ENCODE peak calls at places on chromosomes 4 and X, in four cellular contexts. S is transverse colon, F is tibial nerve, H is uterus. K is an unnamed sample.

GRCh38 chr4:81600511-81601269 is 129.0 kb upstream of the RASGEF1B start:
- DNase-seq in S (peak; percentile 14), F (no peak), H (peak; percentile 62), K (no peak)

GRCh38 chrX:34972206-34972605 is 29.6 kb downstream of the FAM47B start:
- DNase-seq in S (no peak), F (no peak), H (no peak), K (no peak)

GRCh38 chr4:182478475-182478874 is 235.3 kb downstream of the TENM3 start:
- DNase-seq in S (no peak), F (no peak), H (no peak), K (no peak)

GRCh38 chr4:34619531-34620109 is 1624.7 kb downstream of the ARAP2 start:
- DNase-seq in S (no peak), F (no peak), H (no peak), K (no peak)

GRCh38 chrX:41692162-41692749 is 3.5 kb downstream of the GPR34 start:
- DNase-seq in S (no peak), F (no peak), H (no peak), K (no peak)

GRCh38 chr4:130125468-130125867 is 1029.5 kb downstream of the C4orf33 start:
- DNase-seq in S (no peak), F (no peak), H (no peak), K (no peak)

GRCh38 chr4:53510316-53510715 is 81.0 kb downstream of the LNX1 start:
- DNase-seq in S (no peak), F (no peak), H (no peak), K (no peak)

GRCh38 chr4:113255628-113256027 is 206.2 kb downstream of the ANK2 start:
- DNase-seq in S (no peak), F (no peak), H (no peak), K (no peak)

GRCh38 chr4:186726440-186727148 is 2.9 kb upstream of the FAT1 start:
- DNase-seq in S (peak; percentile 88), F (peak; percentile 52), H (peak; percentile 70), K (no peak)
- TF ChIP-seq POLR2A in S (peak; percentile 96), F (peak; percentile 86), H (peak; percentile 63), K (no peak)

GRCh38 chrX:131083510-131084142 is 25.5 kb downstream of the ARHGAP36 start:
- DNase-seq in S (no peak), F (no peak), H (no peak), K (peak; percentile 58)
- H3K4me3 ChIP-seq in S (no peak overlapping the region), F (no peak overlapping the region), H (no peak overlapping the region), K (no peak overlapping the region)

DNA sequence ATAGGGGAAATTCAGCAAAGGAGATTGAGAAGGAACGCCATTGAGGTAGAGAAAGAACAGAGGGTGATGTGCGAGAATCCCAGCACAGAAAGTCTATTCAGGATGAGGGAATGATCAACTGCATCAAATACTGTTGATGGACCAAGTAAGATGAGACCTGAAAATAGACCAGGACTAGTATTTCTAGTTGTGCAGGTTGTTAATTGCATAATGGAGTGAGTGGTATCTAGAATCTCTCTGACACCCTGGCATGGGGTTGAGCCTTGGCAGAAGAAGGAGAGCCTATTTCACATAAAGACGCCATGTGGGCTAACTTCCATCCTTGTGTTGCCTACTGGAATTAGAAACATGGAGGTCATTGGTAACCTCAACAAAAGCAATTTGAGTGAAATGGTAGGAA is 135.6 kb downstream of the TMEM164 start:
- DNase-seq in S (no peak), F (no peak), H (no peak), K (no peak)
- H3K27me3 ChIP-seq in S (no peaks in the 10 kb centered on the region), F (peaks cover 12% of the 10 kb centered on the region), H (no peaks in the 10 kb centered on the region), K (no peaks in the 10 kb centered on the region)

DNA sequence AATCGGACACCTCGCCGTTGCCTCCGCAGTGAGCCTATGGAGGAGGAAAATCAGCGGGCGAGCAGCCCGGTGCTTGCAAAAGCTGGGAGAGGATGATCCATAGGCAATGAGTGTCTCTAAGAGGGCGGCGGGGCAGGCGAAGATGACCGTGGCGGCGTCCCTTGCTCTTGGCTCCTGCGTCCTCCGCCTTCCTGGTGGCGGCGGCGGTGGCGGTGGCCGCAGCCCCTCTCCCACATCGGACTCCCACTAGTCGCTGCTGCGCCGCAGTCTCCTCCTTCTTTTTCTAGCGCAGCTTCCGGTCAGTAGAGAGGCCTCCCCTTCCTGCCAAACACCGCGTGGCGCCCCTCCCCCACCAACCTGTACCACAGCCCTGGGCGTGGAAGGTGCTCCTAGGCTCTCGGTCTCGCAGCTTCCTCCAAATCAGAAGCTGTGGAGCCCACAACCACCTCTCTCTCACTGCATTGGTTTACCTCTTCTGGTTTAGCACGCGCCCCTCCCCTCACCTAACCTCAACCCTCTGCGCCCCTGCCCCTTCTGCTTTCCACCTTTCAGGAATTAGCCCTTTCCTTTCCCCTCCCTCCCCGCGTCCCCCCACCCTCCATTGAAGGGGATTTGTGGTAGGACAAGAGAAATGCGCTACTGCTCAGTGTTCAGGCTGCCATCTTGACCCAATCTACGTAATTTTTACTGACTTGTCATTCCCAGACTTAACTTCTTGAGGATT is at the start of gene SPIN3:
- DNase-seq in S (peak; percentile 89), F (peak; percentile 66), H (peak; percentile 75), K (peak; percentile 86)
- TF ChIP-seq POLR2A in S (peak; percentile 43), F (peak; percentile 59), H (peak; percentile 52), K (no peak)

GRCh38 chr4:41057456-41057855 is 156.9 kb downstream of the APBB2 start:
- DNase-seq in S (no peak), F (no peak), H (no peak), K (no peak)
- H3K4me3 ChIP-seq in S (no peak overlapping the region), F (no peak overlapping the region), H (no peak overlapping the region), K (no peak overlapping the region)

GRCh38 chrX:19881559-19881958 is 5.8 kb downstream of the SH3KBP1 start:
- DNase-seq in S (no peak), F (no peak), H (no peak), K (no peak)
- H3K27me3 ChIP-seq in S (no peaks in the 10 kb centered on the region), F (no peaks in the 10 kb centered on the region), H (no peaks in the 10 kb centered on the region), K (no peaks in the 10 kb centered on the region)